ENCODE peak calls at places on chromosomes 16 and 17, in seven cellular contexts. W is mesendoderm, O is mesenchymal stem cell, N is IMR-90, V is H1, H is H9, Q is neuronal stem cell. F is an unnamed sample.

GRCh38 chr16:84331998-84332780 is 36.1 kb upstream of the ATP2C2 start:
- DNase-seq in W (no peak), O (no peak), N (no peak), V (no peak), H (no peak), Q (no peak), F (peak; percentile 47)

GRCh38 chr16:1863681-1864460 is 8.1 kb downstream of the MEIOB start:
- DNase-seq in W (peak; percentile 13), O (peak; percentile 51), N (peak; percentile 44), V (no peak), H (no peak), Q (no peak), F (peak; percentile 74)

GRCh38 chr16:67260426-67261063 is 11.8 kb downstream of the SLC9A5 start:
- DNase-seq in W (peak; percentile 81), O (peak; percentile 70), N (peak; percentile 72), V (no peak), H (peak; percentile 46), Q (no peak), F (peak; percentile 38)

GRCh38 chr16:66058181-66058580 is 308.3 kb upstream of the CDH5 start:
- DNase-seq in W (no peak), O (no peak), N (peak; percentile 78), V (no peak), H (no peak), Q (no peak), F (no peak)

GRCh38 chr16:89319883-89320716 is 102.6 kb downstream of the ZNF778 start:
- DNase-seq in W (peak; percentile 83), O (peak; percentile 96), N (peak; percentile 85), V (no peak), H (peak; percentile 61), Q (no peak), F (peak; percentile 99)

GRCh38 chr16:72542103-72542502 is 370.1 kb upstream of the PMFBP1 start:
- DNase-seq in W (no peak), O (no peak), N (no peak), V (no peak), H (no peak), Q (no peak), F (no peak)

GRCh38 chr16:65002265-65002664 is 119.6 kb downstream of the CDH11 start:
- DNase-seq in W (no peak), O (peak; percentile 87), N (peak; percentile 91), V (no peak), H (no peak), Q (no peak), F (no peak)

GRCh38 chr17:5702951-5703510 is 118.7 kb upstream of the NLRP1 start:
- DNase-seq in W (peak; percentile 80), O (no peak), N (no peak), V (no peak), H (peak; percentile 36), Q (no peak), F (no peak)

GRCh38 chr16:71846443-71846842 is 667 bp downstream of the ATXN1L start:
- DNase-seq in W (peak; percentile 18), O (peak; percentile 39), N (no peak), V (peak; percentile 49), H (no peak), Q (no peak), F (no peak)

GRCh38 chr16:56451753-56452689 is 667 bp downstream of the OGFOD1 start:
- DNase-seq in W (peak; percentile 78), O (peak; percentile 79), N (peak; percentile 31), V (no peak), H (peak; percentile 28), Q (no peak), F (peak; percentile 34)

GRCh38 chr16:30660424-30661251 is 2.4 kb downstream of the FBRS start:
- DNase-seq in W (no peak), O (peak; percentile 53), N (peak; percentile 58), V (no peak), H (no peak), Q (no peak), F (no peak)

GRCh38 chr16:30989469-30990047 is 4.6 kb downstream of the HSD3B7 start:
- DNase-seq in W (no peak), O (no peak), N (no peak), V (no peak), H (no peak), Q (no peak), F (no peak)

GRCh38 chr16:11896776-11897175 is 19.0 kb downstream of the GSPT1 start:
- DNase-seq in W (no peak), O (peak; percentile 74), N (peak; percentile 92), V (no peak), H (no peak), Q (no peak), F (peak; percentile 90)

GRCh38 chr17:4082136-4082924 is 60.5 kb downstream of the ZZEF1 start:
- DNase-seq in W (no peak), O (no peak), N (no peak), V (no peak), H (no peak), Q (no peak), F (no peak)

GRCh38 chr17:52419256-52419655 is 260.7 kb upstream of the CA10 start:
- DNase-seq in W (no peak), O (no peak), N (no peak), V (no peak), H (no peak), Q (no peak), F (no peak)

GRCh38 chr17:45149669-45150603 is 1.7 kb downstream of the HEXIM1 start:
- DNase-seq in W (peak; percentile 66), O (peak; percentile 66), N (peak; percentile 51), V (no peak), H (peak; percentile 55), Q (no peak), F (peak; percentile 58)

GRCh38 chr17:44979426-44980273 is 11.5 kb upstream of the C1QL1 start:
- DNase-seq in W (no peak), O (peak; percentile 88), N (peak; percentile 82), V (no peak), H (no peak), Q (no peak), F (no peak)

DNA sequence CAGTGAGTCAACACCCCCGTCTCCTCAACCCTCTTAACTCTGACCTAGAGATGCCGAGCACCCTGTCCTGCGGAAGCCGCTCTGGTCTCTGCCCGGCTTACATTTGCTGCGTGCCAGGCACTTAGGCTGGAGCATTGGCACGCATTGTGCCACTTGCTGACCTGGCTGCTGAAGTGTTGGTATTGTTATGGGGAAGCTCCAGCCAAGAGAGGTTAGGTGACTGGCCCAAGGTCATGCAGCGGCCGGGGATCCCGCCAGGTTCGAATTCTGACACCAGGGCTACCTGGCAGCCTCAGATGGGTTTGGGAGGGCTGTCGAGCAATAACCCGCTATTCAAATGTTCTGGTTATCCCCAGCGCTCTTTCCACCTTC is 5.0 kb upstream of the HSD17B1 start:
- DNase-seq in W (no peak), O (no peak), N (no peak), V (no peak), H (no peak), Q (no peak), F (no peak)
- H3K4ac ChIP-seq in W (no peak overlapping the region), O (peak overlapping the region; percentile 66), N (no peak overlapping the region), V (peak overlapping the region; percentile 85), H (no peak overlapping the region), Q (no peak overlapping the region), F (no peak overlapping the region)

GRCh38 chr17:30969989-30970680 is 704 bp upstream of the RNF135 start:
- DNase-seq in W (peak; percentile 68), O (no peak), N (no peak), V (peak; percentile 56), H (peak; percentile 60), Q (no peak), F (peak; percentile 78)
- H3K4ac ChIP-seq in W (peak overlapping the region; percentile 76), O (no peak overlapping the region), N (peak overlapping the region; percentile 83), V (no peak overlapping the region), H (no peak overlapping the region), Q (no peak overlapping the region), F (no peak overlapping the region)

GRCh38 chr16:52320930-52321439 is 226.0 kb downstream of the TOX3 start:
- DNase-seq in W (no peak), O (no peak), N (no peak), V (no peak), H (no peak), Q (no peak), F (no peak)

GRCh38 chr16:52318259-52319008 is 228.5 kb downstream of the TOX3 start:
- DNase-seq in W (peak; percentile 48), O (no peak), N (no peak), V (no peak), H (no peak), Q (no peak), F (no peak)

GRCh38 chr16:52316241-52316640 is 230.7 kb downstream of the TOX3 start:
- DNase-seq in W (no peak), O (no peak), N (no peak), V (no peak), H (no peak), Q (no peak), F (no peak)
- H3K4ac ChIP-seq in W (no peak overlapping the region), O (no peak overlapping the region), N (no peak overlapping the region), V (no peak overlapping the region), H (no peak overlapping the region), Q (no peak overlapping the region), F (no peak overlapping the region)

DNA sequence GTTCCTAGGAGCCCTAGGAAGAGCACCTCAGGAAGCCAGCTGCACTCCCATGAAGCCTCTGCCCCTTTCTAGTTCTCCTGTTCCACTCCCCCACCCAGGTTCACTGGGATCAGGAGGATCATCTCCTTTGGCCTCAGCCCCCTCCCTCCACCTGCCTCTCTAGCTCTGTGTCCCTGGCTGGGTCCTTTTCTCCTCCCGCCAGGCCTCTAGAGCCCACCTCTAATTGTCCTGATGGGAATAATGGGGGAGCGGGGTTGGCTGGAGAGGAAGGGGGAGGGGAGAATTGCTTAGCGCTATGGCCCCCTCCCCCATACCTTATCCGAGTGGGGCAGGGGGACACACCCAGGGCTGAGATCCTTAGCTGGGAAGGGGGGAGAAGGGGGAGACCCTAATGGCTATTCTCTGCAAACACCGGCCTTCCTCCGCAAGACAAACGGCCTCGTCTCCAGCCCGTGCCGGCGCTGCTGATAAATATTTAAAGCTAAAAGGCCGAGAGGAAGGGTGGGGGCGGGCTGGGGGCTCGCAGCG is 999 bp downstream of the HOXB7 start:
- DNase-seq in W (no peak), O (no peak), N (no peak), V (no peak), H (peak; percentile 67), Q (no peak), F (no peak)
- H3K4ac ChIP-seq in W (no peak overlapping the region), O (peak overlapping the region; percentile 97), N (peak overlapping the region; percentile 76), V (no peak overlapping the region), H (no peak overlapping the region), Q (no peak overlapping the region), F (no peak overlapping the region)

GRCh38 chr16:68526782-68527145 is 12.3 kb upstream of the ZFP90 start:
- DNase-seq in W (no peak), O (no peak), N (no peak), V (no peak), H (no peak), Q (no peak), F (no peak)
- H3K4ac ChIP-seq in W (no peak overlapping the region), O (no peak overlapping the region), N (no peak overlapping the region), V (no peak overlapping the region), H (no peak overlapping the region), Q (no peak overlapping the region), F (no peak overlapping the region)

DNA sequence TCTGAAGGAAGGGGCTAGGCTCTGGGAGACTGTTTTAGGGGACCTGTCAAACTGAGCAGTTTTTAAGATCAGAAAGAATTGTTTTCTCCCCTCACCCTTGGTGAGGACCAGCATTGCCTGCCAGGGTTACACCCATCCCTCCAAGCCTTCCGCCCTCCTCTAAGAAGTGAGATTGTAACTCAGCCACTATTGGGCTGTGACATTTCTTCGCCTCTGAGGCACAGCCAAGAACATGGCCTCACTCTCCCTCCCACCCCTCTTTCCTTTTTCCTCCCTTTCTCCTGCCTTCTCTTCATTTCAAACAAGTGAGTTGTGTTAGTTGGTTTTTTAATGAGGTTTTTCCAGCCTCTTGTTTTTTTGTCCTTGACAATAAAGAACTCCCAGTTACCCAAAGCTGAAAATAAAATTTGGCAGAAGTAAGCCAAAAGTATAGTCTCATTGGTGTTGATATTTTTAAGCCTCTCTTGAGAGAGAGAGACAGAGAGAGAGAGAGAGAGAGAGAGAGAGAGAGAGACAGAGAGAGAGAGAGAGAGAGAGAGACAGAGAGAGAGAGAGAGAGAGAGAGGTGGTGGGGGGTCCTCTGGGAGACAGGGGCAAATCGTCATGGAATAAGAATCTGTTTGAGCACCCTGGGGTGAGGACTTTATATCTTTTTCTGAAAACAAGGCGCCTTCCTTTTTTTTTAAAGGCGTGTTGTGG is 77.2 kb upstream of the TBX2 start:
- DNase-seq in W (no peak), O (no peak), N (no peak), V (no peak), H (no peak), Q (no peak), F (no peak)
- H3K4ac ChIP-seq in W (no peak overlapping the region), O (no peak overlapping the region), N (peak overlapping the region; percentile 83), V (no peak overlapping the region), H (no peak overlapping the region), Q (no peak overlapping the region), F (no peak overlapping the region)